ENCODE peak calls at places on chromosomes 11 and 22, in five cellular contexts. One of them, this sample, is unnamed.

GRCh38 chr22:18057568-18058209 is 20.1 kb upstream of the PEX26 start:
- DNase-seq in left ventricle myocardium inferior: no peak
- DNase-seq in GM06990: peak; percentile 76
- DNase-seq in GM23338: no peak
- DNase-seq in uterus: peak; percentile 85
- DNase-seq in this sample: peak; percentile 78

GRCh38 chr11:102553835-102554282 is 23.3 kb upstream of the MMP7 start:
- DNase-seq in left ventricle myocardium inferior: no peak
- DNase-seq in GM06990: peak; percentile 58
- DNase-seq in GM23338: no peak
- DNase-seq in uterus: no peak
- DNase-seq in this sample: peak; percentile 31

GRCh38 chr11:100932474-100933100 is 197.0 kb downstream of the PGR start:
- DNase-seq in left ventricle myocardium inferior: no peak
- DNase-seq in GM06990: no peak
- DNase-seq in GM23338: peak; percentile 54
- DNase-seq in uterus: no peak
- DNase-seq in this sample: peak; percentile 14

GRCh38 chr11:44097821-44098220 is 2.3 kb downstream of the EXT2 start:
- DNase-seq in left ventricle myocardium inferior: no peak
- DNase-seq in GM06990: no peak
- DNase-seq in GM23338: no peak
- DNase-seq in uterus: no peak
- DNase-seq in this sample: no peak

GRCh38 chr11:128471138-128471661 is 116.2 kb downstream of the ETS1 start:
- DNase-seq in left ventricle myocardium inferior: no peak
- DNase-seq in GM06990: peak; percentile 69
- DNase-seq in GM23338: no peak
- DNase-seq in uterus: no peak
- DNase-seq in this sample: peak; percentile 73

GRCh38 chr22:26889794-26890193 is 232.4 kb downstream of the MIAT start:
- DNase-seq in left ventricle myocardium inferior: no peak
- DNase-seq in GM06990: no peak
- DNase-seq in GM23338: no peak
- DNase-seq in uterus: no peak
- DNase-seq in this sample: no peak

GRCh38 chr11:33040127-33040861 is 922 bp downstream of the TCP11L1 start:
- DNase-seq in left ventricle myocardium inferior: no peak
- DNase-seq in GM06990: peak; percentile 25
- DNase-seq in GM23338: peak; percentile 22
- DNase-seq in uterus: no peak
- DNase-seq in this sample: peak; percentile 72

GRCh38 chr11:34680206-34680605 is 59.3 kb downstream of the EHF start:
- DNase-seq in left ventricle myocardium inferior: no peak
- DNase-seq in GM06990: no peak
- DNase-seq in GM23338: no peak
- DNase-seq in uterus: no peak
- DNase-seq in this sample: no peak

GRCh38 chr11:36409152-36409713 is 100.8 kb downstream of the TRAF6 start:
- DNase-seq in left ventricle myocardium inferior: no peak
- DNase-seq in GM06990: no peak
- DNase-seq in GM23338: no peak
- DNase-seq in uterus: no peak
- DNase-seq in this sample: no peak

GRCh38 chr22:46432164-46433068 is 96.9 kb downstream of the TRMU start:
- DNase-seq in left ventricle myocardium inferior: no peak
- DNase-seq in GM06990: peak; percentile 35
- DNase-seq in GM23338: no peak
- DNase-seq in uterus: no peak
- DNase-seq in this sample: peak; percentile 73

GRCh38 chr11:17002543-17002942 is 11.7 kb downstream of the PLEKHA7 start:
- DNase-seq in left ventricle myocardium inferior: no peak
- DNase-seq in GM06990: no peak
- DNase-seq in GM23338: no peak
- DNase-seq in uterus: no peak
- DNase-seq in this sample: no peak

GRCh38 chr11:66373261-66373660 is 1.7 kb upstream of the SLC29A2 start:
- DNase-seq in left ventricle myocardium inferior: peak; percentile 50
- DNase-seq in GM06990: no peak
- DNase-seq in GM23338: no peak
- DNase-seq in uterus: no peak
- DNase-seq in this sample: no peak

GRCh38 chr11:69001301-69002081 is 11.6 kb downstream of the MRGPRF start:
- DNase-seq in left ventricle myocardium inferior: no peak
- DNase-seq in GM06990: no peak
- DNase-seq in GM23338: no peak
- DNase-seq in uterus: peak; percentile 41
- DNase-seq in this sample: no peak

GRCh38 chr11:1931791-1932480 is 12.4 kb downstream of the TNNT3 start:
- DNase-seq in left ventricle myocardium inferior: no peak
- DNase-seq in GM06990: no peak
- DNase-seq in GM23338: no peak
- DNase-seq in uterus: peak; percentile 19
- DNase-seq in this sample: peak; percentile 23

GRCh38 chr11:88447285-88447684 is 109.7 kb upstream of the CTSC start:
- DNase-seq in left ventricle myocardium inferior: no peak
- DNase-seq in GM06990: no peak
- DNase-seq in GM23338: no peak
- DNase-seq in uterus: no peak
- DNase-seq in this sample: no peak

GRCh38 chr22:47620391-47620790 is 857.9 kb downstream of the TBC1D22A start:
- DNase-seq in left ventricle myocardium inferior: no peak
- DNase-seq in GM06990: no peak
- DNase-seq in GM23338: no peak
- DNase-seq in uterus: no peak
- DNase-seq in this sample: no peak

GRCh38 chr11:102117472-102118113 is 7.3 kb downstream of the YAP1 start:
- DNase-seq in left ventricle myocardium inferior: no peak
- DNase-seq in GM06990: no peak
- DNase-seq in GM23338: no peak
- DNase-seq in uterus: no peak
- DNase-seq in this sample: no peak

GRCh38 chr11:8765294-8765693 is 82.7 kb downstream of the RPL27A start:
- DNase-seq in left ventricle myocardium inferior: no peak
- DNase-seq in GM06990: no peak
- DNase-seq in GM23338: no peak
- DNase-seq in uterus: no peak
- DNase-seq in this sample: no peak

GRCh38 chr11:75380716-75381420 is 18.4 kb upstream of the RPS3 start:
- DNase-seq in left ventricle myocardium inferior: no peak
- DNase-seq in GM06990: no peak
- DNase-seq in GM23338: no peak
- DNase-seq in uterus: no peak
- DNase-seq in this sample: no peak

GRCh38 chr22:43000441-43001175 is 14.3 kb downstream of the PACSIN2 start:
- DNase-seq in left ventricle myocardium inferior: no peak
- DNase-seq in GM06990: no peak
- DNase-seq in GM23338: no peak
- DNase-seq in uterus: no peak
- DNase-seq in this sample: peak; percentile 52

GRCh38 chr11:12842933-12843636 is 166.0 kb upstream of the RASSF10 start:
- DNase-seq in left ventricle myocardium inferior: no peak
- DNase-seq in GM06990: no peak
- DNase-seq in GM23338: no peak
- DNase-seq in uterus: no peak
- DNase-seq in this sample: no peak

GRCh38 chr11:78510597-78510996 is 64.1 kb downstream of the NARS2 start:
- DNase-seq in left ventricle myocardium inferior: no peak
- DNase-seq in GM06990: no peak
- DNase-seq in GM23338: no peak
- DNase-seq in uterus: no peak
- DNase-seq in this sample: no peak

GRCh38 chr22:20295262-20296064 is 24.4 kb downstream of the DGCR6L start:
- DNase-seq in left ventricle myocardium inferior: no peak
- DNase-seq in GM06990: no peak
- DNase-seq in GM23338: peak; percentile 25
- DNase-seq in uterus: no peak
- DNase-seq in this sample: no peak

GRCh38 chr11:121672630-121673487 is 220.1 kb upstream of the SORL1-AS1 start:
- DNase-seq in left ventricle myocardium inferior: peak; percentile 21
- DNase-seq in GM06990: no peak
- DNase-seq in GM23338: no peak
- DNase-seq in uterus: no peak
- DNase-seq in this sample: no peak

GRCh38 chr11:63705526-63705925 is 24.2 kb downstream of the RTN3 start:
- DNase-seq in left ventricle myocardium inferior: no peak
- DNase-seq in GM06990: no peak
- DNase-seq in GM23338: no peak
- DNase-seq in uterus: no peak
- DNase-seq in this sample: no peak

GRCh38 chr22:20312396-20313191 is 7.3 kb downstream of the DGCR6L start:
- DNase-seq in left ventricle myocardium inferior: no peak
- DNase-seq in GM06990: no peak
- DNase-seq in GM23338: no peak
- DNase-seq in uterus: no peak
- DNase-seq in this sample: no peak

GRCh38 chr11:27719575-27719925 is 19.3 kb upstream of the BDNF start:
- DNase-seq in left ventricle myocardium inferior: no peak
- DNase-seq in GM06990: no peak
- DNase-seq in GM23338: peak; percentile 62
- DNase-seq in uterus: no peak
- DNase-seq in this sample: no peak

GRCh38 chr11:59368238-59369022 is 9.7 kb downstream of the OR5AN1 start:
- DNase-seq in left ventricle myocardium inferior: no peak
- DNase-seq in GM06990: no peak
- DNase-seq in GM23338: no peak
- DNase-seq in uterus: no peak
- DNase-seq in this sample: no peak

DNA sequence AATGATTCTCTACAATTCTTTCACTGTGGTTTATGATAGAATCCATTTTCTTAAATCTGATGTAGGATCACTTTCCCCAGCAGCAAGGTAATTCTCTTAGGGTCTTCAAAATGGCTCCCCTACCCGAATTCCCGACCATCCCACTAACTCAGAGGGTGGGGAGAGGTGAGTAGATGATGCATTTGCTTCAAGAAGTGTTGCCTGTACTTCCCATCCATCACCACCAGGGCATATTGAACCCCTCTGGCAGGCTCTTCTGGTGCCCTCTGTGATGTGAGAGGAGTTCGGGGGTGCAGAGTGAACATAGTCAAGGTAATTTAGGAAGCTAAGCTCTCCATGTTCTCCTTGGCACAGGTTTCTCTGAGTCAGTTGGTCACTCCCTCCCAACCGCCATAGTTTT is 52.3 kb downstream of the ZNRF3 start:
- DNase-seq in left ventricle myocardium inferior: no peak
- DNase-seq in GM06990: no peak
- DNase-seq in GM23338: peak; percentile 74
- DNase-seq in uterus: no peak
- DNase-seq in this sample: no peak
- TF ChIP-seq CTCF in left ventricle myocardium inferior: no peak
- TF ChIP-seq CTCF in GM06990: peak; percentile 37
- TF ChIP-seq CTCF in GM23338: peak; percentile 49
- TF ChIP-seq CTCF in uterus: no peak
- TF ChIP-seq CTCF in this sample: no peak

DNA sequence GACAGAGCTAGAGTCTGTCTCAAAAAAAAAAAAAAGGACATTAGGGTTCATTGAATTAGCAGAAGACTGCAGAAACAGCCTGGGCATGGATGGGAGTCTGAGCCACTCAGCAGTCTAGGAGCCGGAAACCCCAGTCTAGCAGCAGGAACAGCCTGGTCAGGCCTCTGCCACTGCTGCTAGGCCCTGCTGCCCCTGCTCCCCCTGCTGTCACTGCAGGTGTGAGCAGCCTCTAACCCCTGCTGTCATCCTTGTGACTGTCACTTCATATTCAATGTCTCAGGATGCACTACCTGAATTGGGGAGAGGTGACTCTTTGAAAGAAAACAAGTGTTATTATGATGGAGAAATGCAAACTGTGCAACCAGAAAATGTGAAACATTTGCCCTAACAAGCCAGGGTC is 7.0 kb upstream of the DDX17 start:
- DNase-seq in left ventricle myocardium inferior: no peak
- DNase-seq in GM06990: peak; percentile 28
- DNase-seq in GM23338: peak; percentile 74
- DNase-seq in uterus: no peak
- DNase-seq in this sample: peak; percentile 46
- TF ChIP-seq CTCF in left ventricle myocardium inferior: peak; percentile 43
- TF ChIP-seq CTCF in GM06990: peak; percentile 77
- TF ChIP-seq CTCF in GM23338: peak; percentile 65
- TF ChIP-seq CTCF in uterus: no peak
- TF ChIP-seq CTCF in this sample: peak; percentile 62

GRCh38 chr11:134402910-134403309 is 9.1 kb downstream of the B3GAT1 start:
- DNase-seq in left ventricle myocardium inferior: no peak
- DNase-seq in GM06990: no peak
- DNase-seq in GM23338: no peak
- DNase-seq in uterus: no peak
- DNase-seq in this sample: no peak

GRCh38 chr11:134406264-134407185 is 5.5 kb downstream of the B3GAT1 start:
- DNase-seq in left ventricle myocardium inferior: no peak
- DNase-seq in GM06990: no peak
- DNase-seq in GM23338: no peak
- DNase-seq in uterus: no peak
- DNase-seq in this sample: no peak

GRCh38 chr11:134405436-134405835 is 6.6 kb downstream of the B3GAT1 start:
- DNase-seq in left ventricle myocardium inferior: no peak
- DNase-seq in GM06990: no peak
- DNase-seq in GM23338: no peak
- DNase-seq in uterus: no peak
- DNase-seq in this sample: no peak

GRCh38 chr11:134405841-134406240 is 6.2 kb downstream of the B3GAT1 start:
- DNase-seq in left ventricle myocardium inferior: no peak
- DNase-seq in GM06990: no peak
- DNase-seq in GM23338: no peak
- DNase-seq in uterus: no peak
- DNase-seq in this sample: no peak

DNA sequence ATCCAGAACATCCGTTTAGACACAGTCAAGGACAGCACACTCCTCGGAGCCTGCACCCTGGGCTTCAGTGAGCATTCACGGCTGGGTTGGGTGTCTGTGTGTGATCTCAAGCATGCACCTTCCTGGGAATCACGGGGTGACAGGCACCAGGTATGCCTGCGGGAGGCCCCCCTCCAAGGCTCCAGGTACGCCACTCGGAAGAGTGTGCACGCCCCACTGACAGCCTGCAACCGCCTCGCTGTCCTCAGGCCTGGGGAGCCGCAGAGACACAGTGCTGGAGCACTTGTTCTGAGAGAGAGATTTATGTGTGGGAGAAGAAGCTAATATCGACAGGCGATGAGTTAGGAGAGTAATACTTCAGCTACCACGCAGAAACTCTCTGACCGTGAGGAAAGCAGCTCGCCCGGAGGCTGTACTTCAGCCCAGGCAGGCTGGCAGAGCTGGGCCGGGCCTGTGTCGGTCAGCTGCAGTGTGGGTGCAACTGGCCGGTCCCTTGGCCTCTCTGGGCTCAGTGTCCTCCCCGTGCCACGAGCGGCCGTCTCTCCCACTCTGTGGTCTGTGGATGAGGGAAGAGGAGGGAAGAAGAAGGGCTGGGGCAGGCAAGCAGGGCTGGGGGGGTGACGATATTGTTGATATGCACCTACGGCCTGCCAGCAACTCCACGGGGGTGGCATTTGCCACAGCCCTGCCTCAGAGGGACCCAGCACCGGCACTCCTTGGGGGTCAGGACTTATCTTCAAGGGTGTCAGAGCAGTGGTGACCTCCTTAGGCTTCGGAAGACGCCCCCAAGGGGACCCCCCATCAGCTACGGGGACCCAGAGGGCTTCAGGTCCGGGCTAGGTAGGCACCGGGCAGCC is 7.3 kb downstream of the B3GAT1 start:
- DNase-seq in left ventricle myocardium inferior: no peak
- DNase-seq in GM06990: no peak
- DNase-seq in GM23338: no peak
- DNase-seq in uterus: no peak
- DNase-seq in this sample: no peak
- TF ChIP-seq CTCF in left ventricle myocardium inferior: no peak
- TF ChIP-seq CTCF in GM06990: no peak
- TF ChIP-seq CTCF in GM23338: no peak
- TF ChIP-seq CTCF in uterus: no peak
- TF ChIP-seq CTCF in this sample: no peak

GRCh38 chr11:103927535-103927934 is 108.9 kb upstream of the DDI1 start:
- DNase-seq in left ventricle myocardium inferior: no peak
- DNase-seq in GM06990: no peak
- DNase-seq in GM23338: peak; percentile 25
- DNase-seq in uterus: no peak
- DNase-seq in this sample: peak; percentile 23
- TF ChIP-seq CTCF in left ventricle myocardium inferior: peak; percentile 57
- TF ChIP-seq CTCF in GM06990: peak; percentile 63
- TF ChIP-seq CTCF in GM23338: peak; percentile 61
- TF ChIP-seq CTCF in uterus: no peak
- TF ChIP-seq CTCF in this sample: peak; percentile 38

This sample was measured in GM20000.